ENCODE peak calls at places on chromosomes 4 and X, in nine cellular contexts. One of them, this sample, is unnamed.

GRCh38 chrX:93422693-93423092 is 250.7 kb downstream of the NAP1L3 start:
- DNase-seq in cardiac muscle cell: peak
- DNase-seq in fibroblast of lung: peak
- DNase-seq in fibroblast of pulmonary artery: peak
- DNase-seq in mammary epithelial cell: peak
- DNase-seq in adrenal gland: no peak
- DNase-seq in CD14-positive monocyte: no peak
- DNase-seq in DND-41: no peak
- DNase-seq in suprapubic skin: no peak
- DNase-seq in this sample: no peak

GRCh38 chr4:185552254-185552653 is 16.9 kb upstream of the PDLIM3 start:
- DNase-seq in fibroblast of pulmonary artery: no peak
- DNase-seq in cardiac muscle cell: no peak
- DNase-seq in fibroblast of lung: no peak
- DNase-seq in CD14-positive monocyte: no peak
- DNase-seq in mammary epithelial cell: peak
- DNase-seq in suprapubic skin: no peak
- DNase-seq in adrenal gland: no peak
- DNase-seq in DND-41: no peak
- DNase-seq in this sample: no peak

GRCh38 chrX:152619897-152620296 is 17.8 kb upstream of the GABRQ start:
- DNase-seq in cardiac muscle cell: no peak
- DNase-seq in DND-41: no peak
- DNase-seq in adrenal gland: no peak
- DNase-seq in mammary epithelial cell: no peak
- DNase-seq in CD14-positive monocyte: no peak
- DNase-seq in fibroblast of pulmonary artery: no peak
- DNase-seq in suprapubic skin: no peak
- DNase-seq in fibroblast of lung: no peak
- DNase-seq in this sample: no peak

GRCh38 chr4:54661686-54662085 is 3.9 kb downstream of the KIT start:
- DNase-seq in cardiac muscle cell: no peak
- DNase-seq in adrenal gland: no peak
- DNase-seq in DND-41: no peak
- DNase-seq in CD14-positive monocyte: no peak
- DNase-seq in mammary epithelial cell: peak
- DNase-seq in suprapubic skin: no peak
- DNase-seq in fibroblast of lung: peak
- DNase-seq in fibroblast of pulmonary artery: peak
- DNase-seq in this sample: no peak

GRCh38 chrX:124263743-124264142 is 68.7 kb upstream of the TEX13D start:
- DNase-seq in mammary epithelial cell: peak
- DNase-seq in DND-41: peak
- DNase-seq in CD14-positive monocyte: no peak
- DNase-seq in cardiac muscle cell: no peak
- DNase-seq in fibroblast of pulmonary artery: no peak
- DNase-seq in suprapubic skin: no peak
- DNase-seq in fibroblast of lung: no peak
- DNase-seq in adrenal gland: no peak
- DNase-seq in this sample: no peak

GRCh38 chr4:61380865-61381264 is 180.7 kb downstream of the ADGRL3 start:
- DNase-seq in mammary epithelial cell: no peak
- DNase-seq in cardiac muscle cell: peak
- DNase-seq in suprapubic skin: no peak
- DNase-seq in CD14-positive monocyte: no peak
- DNase-seq in fibroblast of pulmonary artery: no peak
- DNase-seq in fibroblast of lung: no peak
- DNase-seq in adrenal gland: no peak
- DNase-seq in DND-41: no peak
- DNase-seq in this sample: no peak

GRCh38 chr4:6618386-6619115 is 21.9 kb upstream of the MRFAP1 start:
- DNase-seq in adrenal gland: no peak
- DNase-seq in fibroblast of lung: no peak
- DNase-seq in DND-41: no peak
- DNase-seq in cardiac muscle cell: no peak
- DNase-seq in suprapubic skin: no peak
- DNase-seq in mammary epithelial cell: no peak
- DNase-seq in CD14-positive monocyte: peak
- DNase-seq in fibroblast of pulmonary artery: no peak
- DNase-seq in this sample: no peak

GRCh38 chrX:146973283-146973682 is 158.7 kb upstream of the CXorf51A start:
- DNase-seq in mammary epithelial cell: no peak
- DNase-seq in fibroblast of pulmonary artery: no peak
- DNase-seq in adrenal gland: no peak
- DNase-seq in fibroblast of lung: no peak
- DNase-seq in DND-41: no peak
- DNase-seq in CD14-positive monocyte: no peak
- DNase-seq in cardiac muscle cell: no peak
- DNase-seq in suprapubic skin: no peak
- DNase-seq in this sample: no peak

GRCh38 chrX:72714471-72714916 is 388 bp upstream of the PHKA1 start:
- DNase-seq in fibroblast of lung: peak
- DNase-seq in suprapubic skin: peak
- DNase-seq in DND-41: no peak
- DNase-seq in CD14-positive monocyte: no peak
- DNase-seq in adrenal gland: peak
- DNase-seq in fibroblast of pulmonary artery: peak
- DNase-seq in cardiac muscle cell: peak
- DNase-seq in mammary epithelial cell: peak
- DNase-seq in this sample: no peak

GRCh38 chrX:30635630-30636029 is 17.6 kb upstream of the GK start:
- DNase-seq in mammary epithelial cell: no peak
- DNase-seq in suprapubic skin: no peak
- DNase-seq in adrenal gland: no peak
- DNase-seq in cardiac muscle cell: peak
- DNase-seq in fibroblast of lung: peak
- DNase-seq in DND-41: no peak
- DNase-seq in CD14-positive monocyte: no peak
- DNase-seq in fibroblast of pulmonary artery: peak
- DNase-seq in this sample: no peak

GRCh38 chrX:136584545-136584944 is 52.5 kb downstream of the VGLL1 start:
- DNase-seq in mammary epithelial cell: no peak
- DNase-seq in fibroblast of lung: no peak
- DNase-seq in cardiac muscle cell: no peak
- DNase-seq in suprapubic skin: no peak
- DNase-seq in DND-41: no peak
- DNase-seq in CD14-positive monocyte: no peak
- DNase-seq in adrenal gland: no peak
- DNase-seq in fibroblast of pulmonary artery: no peak
- DNase-seq in this sample: no peak

GRCh38 chr4:14667624-14668295 is 334.5 kb upstream of the CPEB2 start:
- DNase-seq in fibroblast of lung: peak
- DNase-seq in fibroblast of pulmonary artery: no peak
- DNase-seq in CD14-positive monocyte: no peak
- DNase-seq in DND-41: no peak
- DNase-seq in adrenal gland: no peak
- DNase-seq in suprapubic skin: no peak
- DNase-seq in cardiac muscle cell: no peak
- DNase-seq in mammary epithelial cell: peak
- DNase-seq in this sample: no peak
- TF ChIP-seq CTCF in fibroblast of lung: no peak
- TF ChIP-seq CTCF in fibroblast of pulmonary artery: no peak
- TF ChIP-seq CTCF in CD14-positive monocyte: no peak
- TF ChIP-seq CTCF in DND-41: no peak
- TF ChIP-seq CTCF in adrenal gland: no peak
- TF ChIP-seq CTCF in suprapubic skin: no peak
- TF ChIP-seq CTCF in cardiac muscle cell: no peak
- TF ChIP-seq CTCF in mammary epithelial cell: no peak
- TF ChIP-seq CTCF in this sample: no peak

DNA sequence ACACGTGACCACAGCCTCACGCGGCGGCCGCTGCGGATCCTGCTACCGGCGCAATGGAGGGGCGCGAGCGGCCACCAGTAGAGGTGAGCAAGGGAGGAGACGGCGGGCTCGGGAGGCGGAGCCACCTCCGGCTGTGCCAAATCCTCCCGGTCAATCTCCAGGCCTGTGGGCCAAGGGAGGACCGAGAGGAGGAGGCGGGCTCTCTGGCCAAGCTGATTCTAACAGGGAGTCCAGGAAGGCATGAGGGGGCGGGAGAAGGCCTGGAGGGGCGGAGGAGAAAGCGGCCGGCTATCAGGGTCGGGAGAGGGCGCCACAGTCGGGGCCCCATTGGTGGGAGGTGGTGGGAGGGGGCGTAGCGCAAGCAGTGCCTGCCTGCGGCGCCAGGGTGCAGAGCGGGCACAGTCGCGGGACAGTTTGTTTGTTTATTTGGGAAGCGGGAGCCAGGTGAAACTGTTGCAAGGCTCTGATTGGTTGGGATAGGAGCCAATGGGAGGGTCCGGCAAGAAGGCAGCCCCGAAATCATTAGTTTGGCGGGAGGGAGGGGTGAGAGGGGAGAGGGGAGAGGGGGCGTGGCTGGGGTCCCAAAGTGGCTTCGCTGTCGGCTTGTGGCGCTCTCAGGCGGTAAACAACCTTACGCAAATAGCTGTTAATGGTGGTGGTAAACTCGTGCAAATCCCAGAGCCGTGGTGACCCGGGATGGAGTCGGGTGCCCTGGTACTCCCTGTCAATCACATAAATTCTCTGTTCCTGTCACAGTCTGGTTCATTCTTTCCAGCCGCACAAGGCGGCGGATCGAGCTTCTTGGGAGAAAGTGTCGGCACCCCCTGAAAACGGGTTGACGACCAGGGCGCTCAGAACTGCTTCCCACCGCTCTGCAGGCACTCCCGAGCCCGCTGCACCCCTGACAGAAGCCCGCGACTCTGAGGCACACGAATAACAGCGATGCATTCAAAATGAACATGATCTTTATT is at the start of gene IRS4:
- DNase-seq in suprapubic skin: no peak
- DNase-seq in CD14-positive monocyte: no peak
- DNase-seq in mammary epithelial cell: peak
- DNase-seq in cardiac muscle cell: peak
- DNase-seq in fibroblast of lung: no peak
- DNase-seq in DND-41: no peak
- DNase-seq in adrenal gland: no peak
- DNase-seq in fibroblast of pulmonary artery: peak
- DNase-seq in this sample: no peak
- TF ChIP-seq CTCF in suprapubic skin: no peak
- TF ChIP-seq CTCF in CD14-positive monocyte: no peak
- TF ChIP-seq CTCF in mammary epithelial cell: no peak
- TF ChIP-seq CTCF in cardiac muscle cell: no peak
- TF ChIP-seq CTCF in fibroblast of lung: no peak
- TF ChIP-seq CTCF in DND-41: no peak
- TF ChIP-seq CTCF in adrenal gland: no peak
- TF ChIP-seq CTCF in fibroblast of pulmonary artery: no peak
- TF ChIP-seq CTCF in this sample: no peak

GRCh38 chrX:151009582-151009981 is 26.4 kb downstream of the HMGB3 start:
- DNase-seq in fibroblast of pulmonary artery: no peak
- DNase-seq in mammary epithelial cell: no peak
- DNase-seq in cardiac muscle cell: no peak
- DNase-seq in fibroblast of lung: no peak
- DNase-seq in suprapubic skin: no peak
- DNase-seq in CD14-positive monocyte: no peak
- DNase-seq in adrenal gland: no peak
- DNase-seq in DND-41: no peak
- DNase-seq in this sample: no peak

GRCh38 chrX:151000901-151001301 is 17.8 kb downstream of the HMGB3 start:
- DNase-seq in fibroblast of pulmonary artery: no peak
- DNase-seq in cardiac muscle cell: no peak
- DNase-seq in DND-41: no peak
- DNase-seq in fibroblast of lung: peak
- DNase-seq in suprapubic skin: no peak
- DNase-seq in adrenal gland: no peak
- DNase-seq in CD14-positive monocyte: no peak
- DNase-seq in mammary epithelial cell: no peak
- DNase-seq in this sample: no peak

GRCh38 chrX:151006410-151007109 is 23.4 kb downstream of the HMGB3 start:
- DNase-seq in CD14-positive monocyte: no peak
- DNase-seq in DND-41: no peak
- DNase-seq in mammary epithelial cell: no peak
- DNase-seq in cardiac muscle cell: no peak
- DNase-seq in fibroblast of lung: no peak
- DNase-seq in suprapubic skin: no peak
- DNase-seq in fibroblast of pulmonary artery: no peak
- DNase-seq in adrenal gland: no peak
- DNase-seq in this sample: no peak

DNA sequence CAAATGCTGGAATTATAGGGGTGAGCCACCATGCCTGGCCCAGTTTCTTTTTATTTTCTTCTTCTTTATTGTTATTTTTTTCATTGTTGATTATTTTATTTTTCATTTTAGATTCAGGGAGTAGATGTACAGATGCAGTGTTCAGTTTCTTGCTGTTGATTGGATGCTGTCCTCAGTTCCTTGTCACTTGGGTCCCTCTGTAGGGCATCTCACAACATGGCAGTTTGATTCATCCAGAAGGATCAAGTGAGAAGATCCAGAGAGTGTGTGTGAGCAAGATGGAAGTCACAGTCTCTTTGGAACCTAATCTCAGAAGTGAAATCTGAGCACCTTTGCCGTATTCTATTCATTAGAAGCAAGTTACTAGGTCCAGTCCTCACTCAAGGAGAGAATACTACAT is 20.9 kb downstream of the HMGB3 start:
- DNase-seq in fibroblast of pulmonary artery: peak
- DNase-seq in mammary epithelial cell: no peak
- DNase-seq in adrenal gland: no peak
- DNase-seq in suprapubic skin: no peak
- DNase-seq in CD14-positive monocyte: no peak
- DNase-seq in cardiac muscle cell: no peak
- DNase-seq in DND-41: no peak
- DNase-seq in fibroblast of lung: no peak
- DNase-seq in this sample: no peak
- TF ChIP-seq CTCF in fibroblast of pulmonary artery: no peak
- TF ChIP-seq CTCF in mammary epithelial cell: no peak
- TF ChIP-seq CTCF in adrenal gland: peak
- TF ChIP-seq CTCF in suprapubic skin: no peak
- TF ChIP-seq CTCF in CD14-positive monocyte: no peak
- TF ChIP-seq CTCF in cardiac muscle cell: no peak
- TF ChIP-seq CTCF in DND-41: peak
- TF ChIP-seq CTCF in fibroblast of lung: no peak
- TF ChIP-seq CTCF in this sample: no peak

DNA sequence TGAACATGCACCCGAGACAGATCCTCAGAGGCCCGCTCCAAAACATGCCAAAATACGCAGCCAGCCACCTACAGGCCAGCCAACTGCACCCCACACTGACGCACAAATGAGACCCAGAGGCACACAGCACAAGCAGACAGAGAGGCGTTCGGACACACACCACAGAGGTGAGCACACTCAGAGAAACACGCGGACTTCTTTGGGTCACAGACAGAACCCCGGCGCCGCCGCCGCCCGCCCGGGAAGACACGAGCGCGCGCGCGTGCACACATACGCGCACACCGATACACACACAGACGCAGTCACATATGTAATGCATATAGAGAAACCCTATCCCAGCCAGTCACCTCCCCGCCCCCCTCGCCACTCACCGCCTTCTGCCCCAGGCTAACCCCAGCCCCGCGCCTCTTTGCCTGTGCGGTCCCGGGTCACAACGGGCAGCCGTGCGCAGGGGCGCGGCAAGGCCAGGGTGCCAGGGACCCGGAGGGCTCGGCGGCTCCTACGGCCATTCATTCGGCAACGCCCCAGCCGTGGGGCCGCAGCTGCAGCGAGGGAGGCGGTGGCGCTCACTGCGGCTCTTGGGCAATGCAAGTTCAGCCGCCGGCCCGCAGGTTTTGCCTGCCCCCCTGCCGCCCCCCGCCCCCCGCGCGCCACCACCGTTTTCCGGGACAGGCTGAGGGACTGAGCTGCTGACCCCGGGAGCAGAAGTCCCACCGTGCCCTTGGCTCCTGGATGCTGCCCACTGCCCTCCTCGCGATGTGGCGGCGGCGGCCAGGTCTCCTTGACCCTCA is 532 bp downstream of the SEPTIN6 start:
- DNase-seq in mammary epithelial cell: peak
- DNase-seq in suprapubic skin: no peak
- DNase-seq in adrenal gland: peak
- DNase-seq in fibroblast of pulmonary artery: peak
- DNase-seq in fibroblast of lung: peak
- DNase-seq in cardiac muscle cell: peak
- DNase-seq in CD14-positive monocyte: peak
- DNase-seq in DND-41: peak
- DNase-seq in this sample: no peak
- TF ChIP-seq CTCF in mammary epithelial cell: no peak
- TF ChIP-seq CTCF in suprapubic skin: no peak
- TF ChIP-seq CTCF in adrenal gland: peak
- TF ChIP-seq CTCF in fibroblast of pulmonary artery: peak
- TF ChIP-seq CTCF in fibroblast of lung: no peak
- TF ChIP-seq CTCF in cardiac muscle cell: no peak
- TF ChIP-seq CTCF in CD14-positive monocyte: no peak
- TF ChIP-seq CTCF in DND-41: peak
- TF ChIP-seq CTCF in this sample: no peak

This sample was measured in osteocyte.